ENCODE peak calls at places on chromosomes 4 and X, in five cellular contexts. One of them, this sample, is unnamed. For H3K27me3, the result is how much of the 10 kb centered on the place peaks cover.

GRCh38 chr4:173125216-173125812 is 43.3 kb upstream of the GALNT7 start:
- DNase-seq in CD4-positive, alpha-beta memory T cell: no peak
- DNase-seq in dorsolateral prefrontal cortex: no peak
- DNase-seq in suprapubic skin: no peak
- DNase-seq in PC-9: no peak
- DNase-seq in this sample: no peak

GRCh38 chr4:183097251-183098079 is 1.6 kb upstream of the WWC2 start:
- DNase-seq in dorsolateral prefrontal cortex: no peak
- DNase-seq in CD4-positive, alpha-beta memory T cell: no peak
- DNase-seq in suprapubic skin: no peak
- DNase-seq in PC-9: no peak
- DNase-seq in this sample: no peak

GRCh38 chr4:173536808-173537429 is 6.9 kb upstream of the HAND2 start:
- DNase-seq in suprapubic skin: no peak
- DNase-seq in CD4-positive, alpha-beta memory T cell: no peak
- DNase-seq in dorsolateral prefrontal cortex: no peak
- DNase-seq in PC-9: no peak
- DNase-seq in this sample: no peak

GRCh38 chr4:112633477-112634235 is 3.1 kb downstream of the ZGRF1 start:
- DNase-seq in PC-9: no peak
- DNase-seq in CD4-positive, alpha-beta memory T cell: no peak
- DNase-seq in suprapubic skin: no peak
- DNase-seq in dorsolateral prefrontal cortex: no peak
- DNase-seq in this sample: no peak

GRCh38 chrX:151396042-151396826 is 772 bp upstream of the VMA21 start:
- DNase-seq in dorsolateral prefrontal cortex: no peak
- DNase-seq in PC-9: no peak
- DNase-seq in suprapubic skin: no peak
- DNase-seq in CD4-positive, alpha-beta memory T cell: peak
- DNase-seq in this sample: no peak

GRCh38 chrX:41384041-41384705 is 50.2 kb downstream of the DDX3X start:
- DNase-seq in CD4-positive, alpha-beta memory T cell: peak
- DNase-seq in suprapubic skin: peak
- DNase-seq in PC-9: peak
- DNase-seq in dorsolateral prefrontal cortex: peak
- DNase-seq in this sample: no peak

GRCh38 chr4:160877087-160877790 is 1286.6 kb downstream of the FSTL5 start:
- DNase-seq in suprapubic skin: no peak
- DNase-seq in PC-9: no peak
- DNase-seq in CD4-positive, alpha-beta memory T cell: no peak
- DNase-seq in dorsolateral prefrontal cortex: no peak
- DNase-seq in this sample: no peak

GRCh38 chrX:139930923-139931645 is 1.8 kb downstream of the ATP11C start:
- DNase-seq in PC-9: peak
- DNase-seq in dorsolateral prefrontal cortex: no peak
- DNase-seq in suprapubic skin: no peak
- DNase-seq in CD4-positive, alpha-beta memory T cell: peak
- DNase-seq in this sample: no peak

GRCh38 chr4:103673983-103674382 is 45.8 kb downstream of the TACR3 start:
- DNase-seq in dorsolateral prefrontal cortex: no peak
- DNase-seq in PC-9: no peak
- DNase-seq in CD4-positive, alpha-beta memory T cell: no peak
- DNase-seq in suprapubic skin: no peak
- DNase-seq in this sample: no peak

GRCh38 chr4:185783574-185783973 is 28.4 kb downstream of the SORBS2 start:
- DNase-seq in CD4-positive, alpha-beta memory T cell: no peak
- DNase-seq in suprapubic skin: no peak
- DNase-seq in PC-9: no peak
- DNase-seq in dorsolateral prefrontal cortex: no peak
- DNase-seq in this sample: no peak

GRCh38 chr4:68962868-68963267 is 11.3 kb upstream of the UGT2A3 start:
- DNase-seq in CD4-positive, alpha-beta memory T cell: no peak
- DNase-seq in dorsolateral prefrontal cortex: no peak
- DNase-seq in suprapubic skin: no peak
- DNase-seq in PC-9: no peak
- DNase-seq in this sample: no peak

GRCh38 chr4:85498068-85498733 is 23.3 kb downstream of the ARHGAP24 start:
- DNase-seq in dorsolateral prefrontal cortex: no peak
- DNase-seq in PC-9: peak
- DNase-seq in suprapubic skin: peak
- DNase-seq in CD4-positive, alpha-beta memory T cell: no peak
- DNase-seq in this sample: peak

GRCh38 chr4:16450724-16451123 is 224.5 kb upstream of the TAPT1 start:
- DNase-seq in suprapubic skin: no peak
- DNase-seq in PC-9: no peak
- DNase-seq in dorsolateral prefrontal cortex: no peak
- DNase-seq in CD4-positive, alpha-beta memory T cell: no peak
- DNase-seq in this sample: no peak

GRCh38 chrX:39477438-39478120 is 620.2 kb downstream of the BCOR start:
- DNase-seq in dorsolateral prefrontal cortex: no peak
- DNase-seq in suprapubic skin: no peak
- DNase-seq in CD4-positive, alpha-beta memory T cell: no peak
- DNase-seq in PC-9: no peak
- DNase-seq in this sample: no peak

GRCh38 chrX:8042304-8042703 is 115.1 kb upstream of the PNPLA4 start:
- DNase-seq in dorsolateral prefrontal cortex: no peak
- DNase-seq in suprapubic skin: no peak
- DNase-seq in PC-9: no peak
- DNase-seq in CD4-positive, alpha-beta memory T cell: no peak
- DNase-seq in this sample: no peak

GRCh38 chr4:168708108-168708507 is 211.3 kb downstream of the PALLD start:
- DNase-seq in suprapubic skin: no peak
- DNase-seq in PC-9: no peak
- DNase-seq in dorsolateral prefrontal cortex: no peak
- DNase-seq in CD4-positive, alpha-beta memory T cell: no peak
- DNase-seq in this sample: no peak

GRCh38 chrX:113370001-113370400 is 529.4 kb upstream of the AMOT start:
- DNase-seq in suprapubic skin: no peak
- DNase-seq in CD4-positive, alpha-beta memory T cell: no peak
- DNase-seq in PC-9: no peak
- DNase-seq in dorsolateral prefrontal cortex: no peak
- DNase-seq in this sample: no peak

GRCh38 chrX:146154191-146154590 is 336.6 kb downstream of the SLITRK2 start:
- DNase-seq in dorsolateral prefrontal cortex: no peak
- DNase-seq in PC-9: no peak
- DNase-seq in CD4-positive, alpha-beta memory T cell: no peak
- DNase-seq in suprapubic skin: no peak
- DNase-seq in this sample: no peak

GRCh38 chr4:76238701-76239100 is 12.8 kb upstream of the FAM47E start:
- DNase-seq in PC-9: no peak
- DNase-seq in dorsolateral prefrontal cortex: no peak
- DNase-seq in suprapubic skin: no peak
- DNase-seq in CD4-positive, alpha-beta memory T cell: no peak
- DNase-seq in this sample: no peak

GRCh38 chr4:2745981-2746806 is 9.9 kb downstream of the TNIP2 start:
- DNase-seq in suprapubic skin: no peak
- DNase-seq in PC-9: peak
- DNase-seq in dorsolateral prefrontal cortex: no peak
- DNase-seq in CD4-positive, alpha-beta memory T cell: peak
- DNase-seq in this sample: peak

GRCh38 chrX:22800360-22800759 is 199.4 kb upstream of the DDX53 start:
- DNase-seq in dorsolateral prefrontal cortex: no peak
- DNase-seq in PC-9: peak
- DNase-seq in CD4-positive, alpha-beta memory T cell: no peak
- DNase-seq in suprapubic skin: no peak
- DNase-seq in this sample: peak

GRCh38 chrX:625137-625691 is 5.4 kb upstream of the SHOX start:
- DNase-seq in suprapubic skin: no peak
- DNase-seq in PC-9: no peak
- DNase-seq in dorsolateral prefrontal cortex: no peak
- DNase-seq in CD4-positive, alpha-beta memory T cell: no peak
- DNase-seq in this sample: peak

GRCh38 chr4:37628977-37629609 is 57.1 kb downstream of the RELL1 start:
- DNase-seq in suprapubic skin: no peak
- DNase-seq in PC-9: peak
- DNase-seq in dorsolateral prefrontal cortex: no peak
- DNase-seq in CD4-positive, alpha-beta memory T cell: no peak
- DNase-seq in this sample: no peak

GRCh38 chr4:139279723-139280620 is at the start of gene MGARP:
- DNase-seq in dorsolateral prefrontal cortex: peak
- DNase-seq in CD4-positive, alpha-beta memory T cell: no peak
- DNase-seq in suprapubic skin: no peak
- DNase-seq in PC-9: no peak
- DNase-seq in this sample: no peak

GRCh38 chr4:111649308-111649707 is 495.9 kb upstream of the FAM241A start:
- DNase-seq in suprapubic skin: no peak
- DNase-seq in CD4-positive, alpha-beta memory T cell: no peak
- DNase-seq in PC-9: no peak
- DNase-seq in dorsolateral prefrontal cortex: no peak
- DNase-seq in this sample: no peak

GRCh38 chr4:107034982-107035710 is 967 bp downstream of the DKK2 start:
- DNase-seq in CD4-positive, alpha-beta memory T cell: no peak
- DNase-seq in PC-9: no peak
- DNase-seq in dorsolateral prefrontal cortex: peak
- DNase-seq in suprapubic skin: peak
- DNase-seq in this sample: no peak
- H3K27me3 ChIP-seq in CD4-positive, alpha-beta memory T cell: under half
- H3K27me3 ChIP-seq in PC-9: under half
- H3K27me3 ChIP-seq in dorsolateral prefrontal cortex: under half
- H3K27me3 ChIP-seq in suprapubic skin: half or more
- H3K27me3 ChIP-seq in this sample: under half

DNA sequence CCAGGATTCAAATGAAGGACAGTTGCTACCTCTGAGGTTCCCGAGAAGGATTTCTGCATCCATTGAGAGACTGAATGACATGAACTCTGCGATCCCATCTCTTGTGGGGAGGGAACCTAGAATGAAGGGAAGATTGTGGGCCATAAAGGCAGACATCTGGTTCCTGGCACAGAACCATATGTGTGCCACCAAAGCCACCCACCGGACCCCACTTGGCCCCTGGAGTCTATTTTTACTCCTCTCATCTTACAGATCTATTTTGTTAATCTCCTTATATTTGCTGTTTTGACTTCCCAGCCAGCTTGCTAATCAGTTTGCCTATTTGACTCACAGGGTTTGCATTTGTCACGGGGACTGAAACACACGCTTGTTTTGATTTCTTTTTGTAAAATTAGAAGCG is 7.3 kb downstream of the SOD3 start:
- DNase-seq in CD4-positive, alpha-beta memory T cell: no peak
- DNase-seq in dorsolateral prefrontal cortex: no peak
- DNase-seq in PC-9: no peak
- DNase-seq in suprapubic skin: peak
- DNase-seq in this sample: no peak
- H3K27me3 ChIP-seq in CD4-positive, alpha-beta memory T cell: under half
- H3K27me3 ChIP-seq in dorsolateral prefrontal cortex: under half
- H3K27me3 ChIP-seq in PC-9: under half
- H3K27me3 ChIP-seq in suprapubic skin: under half
- H3K27me3 ChIP-seq in this sample: under half

GRCh38 chr4:147732516-147733193 is 767 bp downstream of the ARHGAP10 start:
- DNase-seq in dorsolateral prefrontal cortex: no peak
- DNase-seq in CD4-positive, alpha-beta memory T cell: no peak
- DNase-seq in PC-9: peak
- DNase-seq in suprapubic skin: no peak
- DNase-seq in this sample: no peak
- H3K27me3 ChIP-seq in dorsolateral prefrontal cortex: under half
- H3K27me3 ChIP-seq in CD4-positive, alpha-beta memory T cell: under half
- H3K27me3 ChIP-seq in PC-9: under half
- H3K27me3 ChIP-seq in suprapubic skin: under half
- H3K27me3 ChIP-seq in this sample: under half

DNA sequence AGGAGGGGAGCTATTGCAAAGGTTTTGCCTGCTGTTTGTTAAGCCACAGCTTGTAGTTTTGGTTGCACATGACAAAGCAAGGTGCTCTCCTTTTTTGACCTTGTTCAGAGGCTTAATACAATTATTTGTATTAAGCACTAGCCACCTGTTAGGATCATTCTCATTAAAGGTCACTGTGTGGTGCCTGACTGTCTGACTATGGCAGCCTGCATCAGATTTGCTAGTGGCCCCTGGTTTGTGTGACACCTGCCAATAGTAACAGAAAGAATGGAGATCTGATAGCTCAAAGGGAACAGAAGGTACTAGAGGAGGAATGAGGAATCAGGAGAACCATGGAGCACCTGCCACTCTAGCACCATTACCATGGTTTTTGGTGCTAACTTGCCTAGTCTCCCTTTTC is 102.5 kb downstream of the POLA1 start:
- DNase-seq in PC-9: no peak
- DNase-seq in CD4-positive, alpha-beta memory T cell: no peak
- DNase-seq in dorsolateral prefrontal cortex: no peak
- DNase-seq in suprapubic skin: no peak
- DNase-seq in this sample: no peak
- H3K27me3 ChIP-seq in PC-9: under half
- H3K27me3 ChIP-seq in CD4-positive, alpha-beta memory T cell: under half
- H3K27me3 ChIP-seq in dorsolateral prefrontal cortex: under half
- H3K27me3 ChIP-seq in suprapubic skin: under half
- H3K27me3 ChIP-seq in this sample: under half

DNA sequence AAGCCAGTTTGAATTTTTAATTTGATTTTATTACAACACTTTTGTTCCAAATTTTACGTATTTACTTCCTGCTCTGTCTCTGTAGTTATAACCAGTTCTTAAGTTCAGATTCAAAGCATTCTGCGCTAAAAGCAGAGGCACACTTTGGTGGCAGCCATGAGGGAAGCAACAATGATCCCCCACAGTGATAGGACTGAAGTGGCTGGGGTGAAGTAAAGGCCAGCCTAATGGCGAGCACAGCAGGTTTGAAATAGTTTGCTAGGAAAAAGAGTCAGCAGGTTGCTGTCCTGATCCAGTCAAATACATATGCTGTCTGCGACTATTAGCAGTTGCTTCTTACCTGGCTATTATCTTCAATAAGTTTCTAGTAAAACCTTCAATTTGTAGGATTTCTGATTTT is 176.3 kb downstream of the RPA4 start:
- DNase-seq in PC-9: no peak
- DNase-seq in suprapubic skin: no peak
- DNase-seq in CD4-positive, alpha-beta memory T cell: no peak
- DNase-seq in dorsolateral prefrontal cortex: no peak
- DNase-seq in this sample: no peak
- H3K27me3 ChIP-seq in PC-9: under half
- H3K27me3 ChIP-seq in suprapubic skin: under half
- H3K27me3 ChIP-seq in CD4-positive, alpha-beta memory T cell: under half
- H3K27me3 ChIP-seq in dorsolateral prefrontal cortex: under half
- H3K27me3 ChIP-seq in this sample: under half

DNA sequence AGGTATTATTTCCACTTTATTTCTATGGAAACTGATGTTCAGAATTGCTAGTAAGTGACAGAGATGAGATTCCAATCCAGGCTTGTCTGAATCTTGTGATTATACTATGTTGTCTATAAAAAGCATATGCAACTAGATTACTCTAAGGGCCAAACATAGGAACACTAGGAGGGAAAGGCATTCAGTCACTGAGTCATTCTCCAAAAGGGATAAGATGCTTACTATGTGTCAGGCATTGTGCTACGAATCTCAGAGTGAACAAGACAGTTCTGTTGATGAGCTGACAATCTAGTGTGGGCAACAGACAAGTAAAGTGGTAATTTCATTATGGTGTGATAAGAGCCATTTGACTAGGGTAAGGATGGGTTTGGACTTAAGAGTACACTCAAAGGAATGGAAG is 77.2 kb downstream of the RASL11B start:
- DNase-seq in PC-9: no peak
- DNase-seq in suprapubic skin: no peak
- DNase-seq in CD4-positive, alpha-beta memory T cell: no peak
- DNase-seq in dorsolateral prefrontal cortex: no peak
- DNase-seq in this sample: no peak
- H3K27me3 ChIP-seq in PC-9: under half
- H3K27me3 ChIP-seq in suprapubic skin: under half
- H3K27me3 ChIP-seq in CD4-positive, alpha-beta memory T cell: under half
- H3K27me3 ChIP-seq in dorsolateral prefrontal cortex: under half
- H3K27me3 ChIP-seq in this sample: under half